ENCODE peak calls at places on chromosomes 4 and X, in five cellular contexts. B is NCI-H1105 treated with DMSO at 0.1 percent for 48 hours, O is fibroblast of the conjunctiva, L is fibroblast of mammary gland, X is Calu3. U is an unnamed sample.

GRCh38 chr4:167021545-167022155 is 212.6 kb downstream of the SPOCK3 start:
- DNase-seq in B (peak), O (peak), L (peak), X (peak), U (peak)

GRCh38 chr4:173767650-173768049 is 237.6 kb upstream of the HAND2 start:
- DNase-seq in B (no peak), O (no peak), L (no peak), X (no peak), U (no peak)

GRCh38 chr4:110518889-110519490 is 43.0 kb downstream of the ENPEP start:
- DNase-seq in B (no peak), O (no peak), L (peak), X (peak), U (peak)

GRCh38 chrX:18931972-18932371 is 51.9 kb downstream of the PHKA2 start:
- DNase-seq in B (no peak), O (peak), L (peak), X (peak), U (peak)

GRCh38 chr4:137300776-137301175 is 231.5 kb downstream of the PCDH18 start:
- DNase-seq in B (no peak), O (no peak), L (peak), X (no peak), U (peak)

GRCh38 chr4:186104114-186104894 is at the start of gene FAM149A:
- DNase-seq in B (peak), O (no peak), L (no peak), X (peak), U (no peak)

GRCh38 chrX:49710744-49711319 is 15.0 kb upstream of the PAGE1 start:
- DNase-seq in B (peak), O (no peak), L (no peak), X (no peak), U (no peak)

GRCh38 chrX:124257924-124258706 is 74.3 kb upstream of the TEX13D start:
- DNase-seq in B (no peak), O (no peak), L (peak), X (no peak), U (no peak)

GRCh38 chr4:137471461-137471860 is 60.8 kb downstream of the PCDH18 start:
- DNase-seq in B (no peak), O (no peak), L (peak), X (no peak), U (peak)

GRCh38 chr4:82681759-82682158 is 116.8 kb downstream of the SCD5 start:
- DNase-seq in B (no peak), O (no peak), L (no peak), X (no peak), U (no peak)

GRCh38 chrX:116596010-116596409 is 133.2 kb upstream of the CT83 start:
- DNase-seq in B (no peak), O (no peak), L (no peak), X (no peak), U (no peak)

GRCh38 chr4:22129454-22130075 is 181.0 kb upstream of the KCNIP4 start:
- DNase-seq in B (no peak), O (peak), L (peak), X (peak), U (peak)